ENCODE peak calls at places on chromosome 16, in six cellular contexts. E is AG09309, I is H7, P is gastrocnemius medialis, G is tibial nerve, B is skeletal muscle cell. L is an unnamed sample.

GRCh38 chr16:71796501-71796900 is 12.1 kb downstream of the AP1G1 start:
- DNase-seq in B (no peak), P (no peak), I (no peak), E (no peak), G (no peak), L (no peak)

GRCh38 chr16:4544483-4544882 is 5.9 kb upstream of the CDIP1 start:
- DNase-seq in B (no peak), E (no peak), P (no peak), G (no peak), I (no peak), L (no peak)

GRCh38 chr16:48003226-48003907 is 152.4 kb downstream of the ABCC12 start:
- DNase-seq in I (peak), E (no peak), G (peak), B (no peak), P (no peak), L (no peak)

GRCh38 chr16:68737730-68738590 is 868 bp downstream of the CDH1 start:
- DNase-seq in G (no peak), E (no peak), B (no peak), P (no peak), I (peak), L (no peak)

GRCh38 chr16:53511403-53512280 is 8.6 kb upstream of the AKTIP start:
- DNase-seq in P (no peak), I (no peak), B (no peak), E (no peak), G (no peak), L (no peak)

GRCh38 chr16:17497648-17498047 is 26.9 kb upstream of the XYLT1 start:
- DNase-seq in I (no peak), P (no peak), B (no peak), E (no peak), G (no peak), L (no peak)

GRCh38 chr16:978403-978802 is 3.2 kb upstream of the SOX8 start:
- DNase-seq in I (no peak), E (no peak), P (no peak), G (no peak), B (no peak), L (no peak)

GRCh38 chr16:82585675-82586074 is 41.1 kb upstream of the CDH13 start:
- DNase-seq in G (no peak), P (no peak), E (peak), B (peak), I (no peak), L (no peak)

GRCh38 chr16:54928421-54929089 is 2.1 kb upstream of the IRX5 start:
- DNase-seq in P (no peak), E (no peak), G (no peak), B (no peak), I (peak), L (no peak)

GRCh38 chr16:81523387-81524115 is 78.9 kb downstream of the CMIP start:
- DNase-seq in G (no peak), E (peak), I (no peak), B (peak), P (no peak), L (no peak)

GRCh38 chr16:79411357-79411756 is 189.2 kb downstream of the MAF start:
- DNase-seq in E (no peak), I (no peak), B (no peak), G (no peak), P (no peak), L (no peak)

GRCh38 chr16:89408315-89408714 is 82.0 kb downstream of the ANKRD11 start:
- DNase-seq in I (no peak), G (no peak), E (no peak), B (no peak), P (peak), L (no peak)

GRCh38 chr16:54938351-54939346 is 8.0 kb downstream of the IRX5 start:
- DNase-seq in E (no peak), G (no peak), P (no peak), I (peak), B (no peak), L (no peak)

GRCh38 chr16:6428861-6429260 is 903.8 kb upstream of the RBFOX1 start:
- DNase-seq in G (no peak), B (no peak), I (no peak), E (no peak), P (no peak), L (no peak)

GRCh38 chr16:86343111-86343642 is 167.2 kb upstream of the FOXF1 start:
- DNase-seq in E (no peak), P (no peak), G (peak), B (peak), I (peak), L (no peak)

GRCh38 chr16:50837324-50837723 is 95.4 kb downstream of the CYLD start:
- DNase-seq in E (no peak), G (no peak), B (no peak), P (no peak), I (no peak), L (no peak)

GRCh38 chr16:11583889-11584565 is 2.7 kb downstream of the LITAF start:
- DNase-seq in E (no peak), B (no peak), G (no peak), I (no peak), P (no peak), L (no peak)

GRCh38 chr16:3094289-3095027 is 4.6 kb downstream of the ZSCAN10 start:
- DNase-seq in P (no peak), B (no peak), I (peak), E (no peak), G (no peak), L (no peak)

GRCh38 chr16:27363797-27364196 is 38.2 kb upstream of the IL21R start:
- DNase-seq in G (no peak), P (no peak), E (no peak), B (no peak), I (no peak), L (no peak)